ENCODE peak calls at places on chromosomes 13 and 19, in eight cellular contexts. S, X, D, J, L, Z, R and B are unnamed samples. For H3K9me3, the result is how much of the 10 kb centered on the place peaks cover.

GRCh38 chr13:99322297-99323103 is 15.3 kb upstream of the GPR183 start:
- DNase-seq in S (no peak), X (no peak), D (no peak), J (no peak), L (no peak), Z (peak), R (no peak), B (no peak)

GRCh38 chr13:89660752-89661151 is 1686.7 kb upstream of the MIR17HG start:
- DNase-seq in S (no peak), X (no peak), D (no peak), J (no peak), L (no peak), Z (no peak), R (no peak), B (no peak)

GRCh38 chr13:30616927-30617314 is 799 bp upstream of the USPL1 start:
- DNase-seq in S (peak), X (peak), D (peak), J (peak), L (no peak), Z (peak), R (peak), B (peak)

GRCh38 chr19:43820098-43820860 is 6.8 kb upstream of the ZNF283 start:
- DNase-seq in S (no peak), X (peak), D (peak), J (no peak), L (no peak), Z (peak), R (no peak), B (peak)

GRCh38 chr13:91907398-91907797 is 509.0 kb downstream of the GPC5 start:
- DNase-seq in S (no peak), X (no peak), D (no peak), J (no peak), L (no peak), Z (no peak), R (no peak), B (no peak)

GRCh38 chr13:112132142-112132541 is 65.2 kb downstream of the SOX1 start:
- DNase-seq in S (no peak), X (no peak), D (no peak), J (no peak), L (no peak), Z (no peak), R (no peak), B (no peak)

GRCh38 chr19:38291855-38292254 is 12.2 kb upstream of the C19orf33 start:
- DNase-seq in S (no peak), X (no peak), D (no peak), J (no peak), L (no peak), Z (no peak), R (no peak), B (no peak)

GRCh38 chr19:49391581-49392399 is 3.7 kb downstream of the KASH5 start:
- DNase-seq in S (peak), X (peak), D (peak), J (peak), L (peak), Z (peak), R (peak), B (peak)

GRCh38 chr19:28578208-28578607 is 634.7 kb downstream of the UQCRFS1 start:
- DNase-seq in S (no peak), X (no peak), D (no peak), J (no peak), L (no peak), Z (no peak), R (no peak), B (no peak)

GRCh38 chr19:38634757-38635482 is 12.5 kb upstream of the ACTN4 start:
- DNase-seq in S (no peak), X (peak), D (peak), J (peak), L (peak), Z (peak), R (no peak), B (peak)

GRCh38 chr13:35512271-35512920 is 35.9 kb upstream of the MAB21L1 start:
- DNase-seq in S (no peak), X (no peak), D (no peak), J (no peak), L (peak), Z (peak), R (no peak), B (peak)

GRCh38 chr19:416416-416815 is 7.5 kb upstream of the C2CD4C start:
- DNase-seq in S (no peak), X (no peak), D (no peak), J (no peak), L (no peak), Z (no peak), R (no peak), B (no peak)

GRCh38 chr13:75550159-75550567 is 572 bp downstream of the UCHL3 start:
- DNase-seq in S (peak), X (no peak), D (peak), J (peak), L (no peak), Z (peak), R (peak), B (no peak)

DNA sequence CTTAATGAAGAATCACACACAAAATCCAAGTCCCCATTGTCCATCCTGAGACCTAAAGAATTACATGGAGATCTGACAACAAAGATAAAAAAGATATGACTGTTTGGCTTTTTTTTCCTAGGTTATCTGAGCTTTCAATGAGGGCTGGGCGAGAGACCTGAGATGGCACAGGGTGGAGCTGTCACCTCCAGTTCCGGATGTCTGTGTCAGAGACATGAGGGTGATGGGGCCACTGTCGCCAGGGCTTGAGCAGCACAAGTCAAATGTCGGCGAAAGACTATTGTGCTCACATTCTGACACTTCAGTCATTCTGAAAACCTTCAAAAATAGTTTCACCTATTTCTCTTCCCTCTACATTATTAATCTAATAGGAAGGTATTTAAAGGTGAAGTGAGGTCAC is 65.7 kb downstream of the SLC7A1 start:
- DNase-seq in S (no peak), X (no peak), D (no peak), J (no peak), L (no peak), Z (no peak), R (no peak), B (no peak)
- TF ChIP-seq POLR2A in S (no peak), X (no peak), D (no peak), J (no peak), L (no peak), Z (no peak), R (no peak), B (no peak)

DNA sequence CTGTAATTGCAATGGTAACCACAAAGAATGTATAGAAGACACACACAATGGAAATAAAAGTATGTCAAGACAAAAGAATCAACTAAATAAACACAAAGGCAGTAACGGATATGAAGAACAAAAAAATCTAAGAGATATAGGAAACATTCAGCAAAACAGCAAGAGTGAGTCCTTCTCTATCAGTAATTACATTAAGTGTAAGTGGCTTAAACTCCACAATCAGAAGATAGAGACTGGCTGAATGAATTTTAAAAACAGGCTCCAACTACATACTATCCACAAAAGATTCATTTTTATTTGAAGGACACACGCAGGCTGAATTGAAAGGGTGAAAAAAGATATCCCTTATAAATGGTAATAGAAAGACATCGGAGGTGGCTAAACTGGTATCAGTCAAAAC is 19.5 kb downstream of the ZNF616 start:
- DNase-seq in S (no peak), X (no peak), D (no peak), J (no peak), L (no peak), Z (no peak), R (no peak), B (no peak)
- H3K9me3 ChIP-seq in S (half or more), X (half or more), D (half or more), J (half or more), L (under half), Z (half or more), R (under half), B (under half)

GRCh38 chr19:8526345-8527062 is 12.5 kb upstream of the ZNF414 start:
- DNase-seq in S (peak), X (peak), D (peak), J (peak), L (peak), Z (peak), R (peak), B (peak)
- TF ChIP-seq POLR2A in S (no peak), X (peak), D (peak), J (peak), L (peak), Z (no peak), R (peak), B (peak)

GRCh38 chr13:63012016-63012415 is 1596.4 kb upstream of the PCDH20 start:
- DNase-seq in S (no peak), X (no peak), D (no peak), J (no peak), L (no peak), Z (no peak), R (no peak), B (no peak)
- H3K9me3 ChIP-seq in S (half or more), X (under half), D (under half), J (under half), L (under half), Z (under half), R (under half), B (under half)

GRCh38 chr19:18339703-18340102 is 695 bp upstream of the PGPEP1 start:
- DNase-seq in S (no peak), X (no peak), D (peak), J (no peak), L (no peak), Z (peak), R (no peak), B (no peak)

GRCh38 chr19:18342090-18342632 is 1.8 kb downstream of the PGPEP1 start:
- DNase-seq in S (no peak), X (no peak), D (no peak), J (no peak), L (no peak), Z (no peak), R (no peak), B (no peak)

GRCh38 chr19:18340990-18341868 is 831 bp downstream of the PGPEP1 start:
- DNase-seq in S (peak), X (peak), D (no peak), J (peak), L (peak), Z (peak), R (no peak), B (peak)

GRCh38 chr19:18338471-18339001 is 1.9 kb upstream of the PGPEP1 start:
- DNase-seq in S (no peak), X (no peak), D (no peak), J (no peak), L (no peak), Z (no peak), R (no peak), B (peak)

DNA sequence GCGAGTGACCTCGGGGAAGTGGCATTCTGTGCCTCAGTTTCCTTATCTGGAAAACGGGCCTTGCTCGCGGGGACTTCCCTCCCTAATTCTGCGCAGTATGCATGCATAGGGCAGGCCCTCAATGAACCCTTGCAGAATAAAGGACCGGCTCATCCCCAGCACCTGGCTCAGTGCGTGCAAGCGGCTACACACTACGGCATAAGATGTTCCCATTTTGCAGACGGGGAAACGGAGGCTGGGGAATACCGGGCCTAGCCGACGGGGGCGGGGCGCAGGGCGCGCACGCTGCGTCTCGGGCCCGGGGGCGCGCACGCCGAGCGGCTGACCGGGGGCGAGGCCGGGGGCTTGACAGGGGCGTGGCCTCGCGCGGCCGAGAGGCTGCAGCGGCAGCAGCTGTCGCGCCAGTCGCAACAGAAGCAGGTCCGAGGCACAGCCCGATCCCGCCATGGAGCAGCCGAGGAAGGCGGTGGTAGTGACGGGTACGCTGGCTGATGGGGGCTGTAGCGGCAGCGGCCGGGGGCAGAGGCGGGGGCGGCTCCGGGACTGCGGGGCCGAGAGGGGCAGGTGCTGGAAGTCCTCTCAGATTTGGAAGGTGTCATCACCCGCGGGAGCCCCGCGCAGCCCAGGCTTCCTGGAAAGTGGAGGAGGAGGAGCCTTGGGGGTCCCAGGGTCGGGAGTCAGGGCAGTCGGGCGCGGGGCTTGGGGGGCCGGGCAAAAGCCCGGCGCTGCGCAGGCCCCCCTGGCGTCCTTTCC is at the start of gene PGPEP1:
- DNase-seq in S (no peak), X (peak), D (peak), J (peak), L (peak), Z (peak), R (no peak), B (peak)
- TF ChIP-seq POLR2A in S (no peak), X (peak), D (no peak), J (peak), L (peak), Z (no peak), R (no peak), B (peak)

DNA sequence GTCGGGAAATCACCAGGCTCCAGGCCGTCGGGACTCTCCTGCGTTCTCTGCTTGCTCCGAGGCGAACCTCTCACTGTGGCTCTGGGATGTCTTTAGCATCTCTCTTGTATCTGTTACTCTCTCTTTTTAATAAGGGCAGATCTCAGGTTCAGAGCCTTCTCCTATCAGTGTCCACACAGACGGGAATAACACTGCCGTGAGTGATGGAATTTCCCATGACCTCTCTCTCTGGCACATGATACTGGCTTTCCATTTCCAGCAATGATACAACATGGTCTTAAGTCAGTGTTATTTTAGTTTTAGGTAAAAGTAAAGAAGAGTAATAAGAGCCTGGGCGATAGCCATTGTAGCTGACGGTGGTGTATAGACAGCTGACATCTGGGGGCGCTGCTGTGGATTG is 9.3 kb downstream of the ZNF444 start:
- DNase-seq in S (no peak), X (no peak), D (no peak), J (no peak), L (no peak), Z (no peak), R (no peak), B (no peak)
- H3K9me3 ChIP-seq in S (under half), X (under half), D (under half), J (under half), L (under half), Z (under half), R (under half), B (under half)

GRCh38 chr19:4709440-4710280 is 14.0 kb downstream of the DPP9 start:
- DNase-seq in S (no peak), X (no peak), D (no peak), J (no peak), L (no peak), Z (no peak), R (no peak), B (no peak)
- TF ChIP-seq POLR2A in S (no peak), X (no peak), D (no peak), J (no peak), L (no peak), Z (no peak), R (no peak), B (no peak)

DNA sequence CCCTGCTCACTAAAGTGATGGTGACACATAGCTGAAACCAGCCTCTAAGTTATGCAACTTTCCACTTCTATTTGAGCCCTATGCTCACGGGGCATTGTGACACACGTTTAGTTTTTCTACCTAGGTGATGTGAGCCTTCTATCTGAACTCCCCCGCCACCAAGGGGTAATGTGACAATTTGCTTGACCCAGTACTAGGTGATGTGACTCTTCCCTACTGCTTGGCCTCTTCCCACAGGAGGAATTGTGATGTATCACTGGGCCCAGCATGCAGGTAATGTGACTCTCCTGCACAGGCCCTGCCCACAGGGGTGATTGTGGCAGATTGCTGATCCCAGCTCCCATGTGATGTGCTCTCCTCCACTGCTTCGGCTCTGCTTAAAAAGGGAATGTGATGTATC is 42.7 kb upstream of the ZNF43 start:
- DNase-seq in S (no peak), X (no peak), D (no peak), J (no peak), L (no peak), Z (no peak), R (no peak), B (no peak)
- H3K9me3 ChIP-seq in S (half or more), X (under half), D (under half), J (under half), L (under half), Z (under half), R (under half), B (under half)

DNA sequence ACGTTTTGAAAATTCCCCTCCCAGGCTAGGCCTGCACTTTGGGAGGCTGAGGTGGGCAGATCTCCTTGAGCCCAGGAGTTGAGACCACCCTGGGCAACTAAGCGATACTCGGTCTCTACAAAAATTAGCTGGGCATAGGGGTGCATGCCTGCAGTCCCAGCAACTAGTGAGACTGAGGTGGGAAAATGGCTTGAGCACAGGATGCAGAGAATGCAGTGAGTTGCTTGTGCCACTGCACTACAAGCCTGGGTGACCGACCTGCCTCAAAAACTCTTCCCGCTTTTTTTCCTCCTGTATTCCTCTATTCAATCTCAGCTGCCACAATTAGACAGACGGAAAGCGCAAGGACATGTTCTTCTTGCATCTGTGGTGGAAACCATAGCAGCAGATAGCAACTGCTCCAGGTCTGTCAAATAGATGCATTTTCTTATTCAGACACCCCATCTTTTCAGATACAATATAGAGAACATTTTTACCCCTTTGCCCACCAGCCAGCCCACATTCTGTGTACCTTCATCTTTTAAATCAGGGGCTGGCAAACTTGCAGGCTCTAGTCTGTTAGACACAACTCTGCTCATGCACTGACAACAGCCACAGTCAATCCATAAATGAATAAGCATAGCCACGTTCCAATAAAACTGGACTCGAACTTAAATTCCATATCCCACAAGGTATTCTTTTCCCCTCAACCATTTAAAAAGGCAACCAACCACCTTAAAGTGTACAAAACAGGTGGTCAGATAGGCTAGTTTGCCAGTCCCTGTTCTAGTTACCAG is 4.8 kb downstream of the TPT1 start:
- DNase-seq in S (no peak), X (no peak), D (no peak), J (no peak), L (no peak), Z (no peak), R (no peak), B (no peak)
- TF ChIP-seq POLR2A in S (no peak), X (no peak), D (no peak), J (peak), L (no peak), Z (no peak), R (no peak), B (no peak)